ENCODE peak calls at places on chromosomes 4 and X, in ten cellular contexts. V, N, B, A, E, U, T, K, C and L are unnamed samples.

GRCh38 chr4:156829194-156829593 is 142.4 kb downstream of the PDGFC start:
- DNase-seq in V (no peak), N (no peak), B (peak), A (no peak), E (peak), U (no peak), T (no peak), K (no peak), C (no peak), L (no peak)

GRCh38 chr4:123618606-123619005 is 222.0 kb downstream of the SPRY1 start:
- DNase-seq in V (no peak), N (no peak), B (no peak), A (no peak), E (no peak), U (no peak), T (no peak), K (no peak), C (no peak), L (no peak)

GRCh38 chrX:13487731-13488505 is 81.5 kb upstream of the EGFL6 start:
- DNase-seq in V (peak), N (no peak), B (peak), A (peak), E (peak), U (no peak), T (no peak), K (peak), C (peak), L (peak)

GRCh38 chr4:154314248-154314647 is 177.4 kb downstream of the DCHS2 start:
- DNase-seq in V (no peak), N (no peak), B (no peak), A (no peak), E (no peak), U (no peak), T (no peak), K (no peak), C (no peak), L (no peak)

GRCh38 chr4:59571805-59572430 is 1628.2 kb upstream of the ADGRL3 start:
- DNase-seq in V (no peak), N (no peak), B (no peak), A (no peak), E (no peak), U (no peak), T (no peak), K (no peak), C (no peak), L (no peak)

GRCh38 chrX:31658360-31658759 is 586.5 kb upstream of the FTHL17 start:
- DNase-seq in V (no peak), N (no peak), B (no peak), A (no peak), E (no peak), U (no peak), T (no peak), K (no peak), C (no peak), L (no peak)

GRCh38 chr4:143768007-143768591 is 67.6 kb upstream of the FREM3 start:
- DNase-seq in V (no peak), N (no peak), B (no peak), A (no peak), E (no peak), U (no peak), T (no peak), K (no peak), C (no peak), L (no peak)

GRCh38 chr4:8772499-8773123 is 99.0 kb downstream of the HMX1 start:
- DNase-seq in V (no peak), N (no peak), B (no peak), A (no peak), E (no peak), U (no peak), T (peak), K (no peak), C (no peak), L (no peak)

GRCh38 chr4:15836362-15836761 is 58.2 kb downstream of the CD38 start:
- DNase-seq in V (no peak), N (no peak), B (no peak), A (no peak), E (no peak), U (no peak), T (no peak), K (no peak), C (no peak), L (no peak)

GRCh38 chrX:119721487-119721886 is 28.5 kb upstream of the SEPTIN6 start:
- DNase-seq in V (no peak), N (no peak), B (no peak), A (no peak), E (no peak), U (no peak), T (no peak), K (no peak), C (no peak), L (no peak)

GRCh38 chr4:66926687-66927086 is 618.6 kb downstream of the CENPC start:
- DNase-seq in V (no peak), N (no peak), B (no peak), A (no peak), E (no peak), U (no peak), T (no peak), K (no peak), C (no peak), L (no peak)

GRCh38 chr4:11313157-11313943 is 115.3 kb downstream of the HS3ST1 start:
- DNase-seq in V (no peak), N (no peak), B (no peak), A (no peak), E (no peak), U (no peak), T (no peak), K (no peak), C (no peak), L (no peak)

GRCh38 chr4:72325215-72325614 is 243.8 kb downstream of the ADAMTS3 start:
- DNase-seq in V (no peak), N (no peak), B (no peak), A (no peak), E (no peak), U (no peak), T (no peak), K (no peak), C (no peak), L (no peak)

GRCh38 chr4:40255722-40256281 is 59.0 kb downstream of the RHOH start:
- DNase-seq in V (no peak), N (no peak), B (no peak), A (peak), E (no peak), U (no peak), T (no peak), K (no peak), C (no peak), L (no peak)

GRCh38 chrX:40104649-40105015 is 6.9 kb upstream of the BCOR start:
- DNase-seq in V (no peak), N (no peak), B (peak), A (no peak), E (peak), U (no peak), T (peak), K (no peak), C (no peak), L (no peak)

DNA sequence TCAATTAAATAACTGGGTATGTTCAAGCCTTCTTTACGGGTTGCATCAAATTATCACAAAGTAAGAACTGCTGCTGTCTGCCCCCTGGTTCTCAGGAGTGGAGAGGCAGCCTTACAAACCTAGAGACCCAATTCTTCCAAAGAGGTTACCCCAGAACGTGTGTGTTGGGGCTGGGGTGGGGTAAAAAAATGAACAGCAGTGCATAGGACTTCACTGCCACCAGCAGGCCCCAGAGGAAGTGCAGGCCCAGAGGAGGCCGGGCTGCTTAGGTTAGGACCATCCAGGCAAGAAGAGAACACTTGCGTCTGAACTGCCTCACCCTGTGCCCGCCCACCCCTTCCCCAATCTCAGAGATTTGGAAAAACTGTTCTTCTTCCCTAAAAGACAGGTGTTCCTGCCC is 1.5 kb upstream of the NWD2 start:
- DNase-seq in V (peak), N (no peak), B (peak), A (no peak), E (no peak), U (no peak), T (peak), K (no peak), C (peak), L (peak)
- TF ChIP-seq CTCF in V (peak), N (no peak), B (no peak), A (no peak), E (no peak), U (no peak), T (no peak), K (no peak), C (no peak), L (no peak)

GRCh38 chrX:15564981-15565579 is 35.7 kb downstream of the ACE2 start:
- DNase-seq in V (peak), N (no peak), B (peak), A (peak), E (peak), U (peak), T (peak), K (peak), C (peak), L (peak)

GRCh38 chrX:15570145-15570544 is 30.6 kb downstream of the ACE2 start:
- DNase-seq in V (no peak), N (no peak), B (no peak), A (no peak), E (no peak), U (no peak), T (no peak), K (no peak), C (no peak), L (no peak)

GRCh38 chrX:15566244-15566643 is 34.5 kb downstream of the ACE2 start:
- DNase-seq in V (no peak), N (no peak), B (no peak), A (no peak), E (no peak), U (no peak), T (no peak), K (no peak), C (no peak), L (no peak)

GRCh38 chrX:15567267-15567666 is 33.5 kb downstream of the ACE2 start:
- DNase-seq in V (no peak), N (no peak), B (no peak), A (no peak), E (no peak), U (no peak), T (no peak), K (no peak), C (no peak), L (no peak)

DNA sequence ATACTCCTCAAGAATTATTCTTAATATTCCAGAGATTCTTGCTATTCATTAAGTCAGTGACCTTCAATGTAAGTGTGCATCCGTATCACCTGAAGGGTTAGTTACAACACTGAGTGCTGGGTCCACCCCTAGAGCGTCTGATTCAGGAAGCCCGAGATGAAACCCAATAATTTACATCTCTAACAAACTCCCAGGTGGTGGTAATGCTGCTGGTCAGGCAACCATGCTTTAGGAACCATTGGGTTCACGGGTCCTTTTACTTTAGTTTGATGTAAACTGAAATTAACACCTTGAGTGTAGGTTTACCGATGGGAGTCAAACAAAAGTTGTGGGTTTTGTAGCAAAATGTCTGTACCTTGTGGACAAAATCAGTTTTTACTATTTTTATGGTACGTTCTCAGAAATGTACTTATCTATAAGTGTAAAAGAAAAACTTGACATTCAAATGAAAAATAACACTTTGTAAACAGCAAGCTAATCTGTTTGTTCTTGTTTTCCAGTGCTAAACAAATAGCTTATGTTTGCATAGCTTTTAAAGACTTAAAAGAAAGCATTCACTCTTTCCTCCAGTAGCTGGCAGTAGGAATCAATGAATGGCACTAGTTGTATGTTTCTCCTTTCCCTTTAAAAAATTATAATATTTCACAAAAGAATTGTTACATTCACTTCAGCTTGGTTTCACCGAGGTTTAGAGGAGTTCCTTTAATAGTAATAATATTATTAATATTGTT is 32.7 kb downstream of the ACE2 start:
- DNase-seq in V (no peak), N (no peak), B (no peak), A (no peak), E (no peak), U (no peak), T (no peak), K (no peak), C (no peak), L (no peak)
- TF ChIP-seq CTCF in V (peak), N (no peak), B (no peak), A (no peak), E (no peak), U (no peak), T (no peak), K (peak), C (no peak), L (no peak)

DNA sequence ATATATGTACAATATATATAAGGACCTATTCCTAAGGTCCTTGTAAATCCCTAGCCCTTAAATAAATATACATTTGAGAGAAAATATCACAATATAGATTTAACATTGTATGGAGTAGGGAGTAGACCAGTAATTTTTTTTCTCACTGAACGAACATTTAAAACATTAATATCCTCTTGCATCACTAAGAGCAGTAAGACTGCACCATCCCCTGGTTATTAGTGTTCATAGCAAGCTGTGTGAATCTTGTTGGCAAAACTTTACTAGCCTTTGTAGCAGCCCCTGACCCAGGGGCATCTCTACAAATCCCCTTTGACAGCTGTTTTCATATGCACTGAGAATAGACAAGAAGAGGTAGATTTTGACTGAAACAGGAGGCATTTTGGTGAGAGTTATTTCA is 146.5 kb downstream of the IL1RAPL2 start:
- DNase-seq in V (no peak), N (no peak), B (no peak), A (no peak), E (no peak), U (no peak), T (no peak), K (no peak), C (no peak), L (no peak)
- TF ChIP-seq CTCF in V (no peak), N (no peak), B (no peak), A (no peak), E (no peak), U (no peak), T (no peak), K (no peak), C (no peak), L (no peak)

GRCh38 chr4:182552948-182553347 is 309.7 kb downstream of the TENM3 start:
- DNase-seq in V (no peak), N (no peak), B (no peak), A (no peak), E (no peak), U (no peak), T (no peak), K (no peak), C (no peak), L (no peak)

GRCh38 chr4:182560358-182560757 is 317.2 kb downstream of the TENM3 start:
- DNase-seq in V (peak), N (no peak), B (no peak), A (no peak), E (no peak), U (no peak), T (no peak), K (peak), C (no peak), L (peak)

GRCh38 chr4:182555997-182556418 is 312.8 kb downstream of the TENM3 start:
- DNase-seq in V (peak), N (no peak), B (no peak), A (peak), E (peak), U (no peak), T (no peak), K (no peak), C (no peak), L (no peak)

GRCh38 chr4:182554736-182555135 is 311.5 kb downstream of the TENM3 start:
- DNase-seq in V (no peak), N (no peak), B (no peak), A (no peak), E (no peak), U (no peak), T (no peak), K (no peak), C (no peak), L (no peak)

DNA sequence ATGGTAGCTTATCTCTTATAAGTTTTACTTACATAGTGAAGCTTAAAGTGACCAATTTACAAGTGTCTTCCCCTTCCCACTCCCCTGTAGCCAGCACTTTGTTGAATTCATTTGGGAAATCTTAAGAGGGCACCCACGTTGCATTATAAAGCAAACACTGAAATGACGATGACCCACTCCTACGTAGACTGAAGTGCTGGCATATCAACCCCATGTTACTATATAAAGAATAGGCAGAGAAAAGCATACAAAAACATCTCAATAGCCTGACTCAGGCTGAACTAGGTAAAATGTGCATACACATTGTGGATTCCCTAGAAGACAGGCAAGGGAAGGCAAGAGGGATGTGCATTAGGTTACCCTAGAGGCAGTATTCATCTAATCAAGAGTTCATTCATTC is 313.4 kb downstream of the TENM3 start:
- DNase-seq in V (no peak), N (no peak), B (no peak), A (peak), E (no peak), U (no peak), T (no peak), K (no peak), C (no peak), L (no peak)
- TF ChIP-seq CTCF in V (no peak), N (no peak), B (no peak), A (no peak), E (no peak), U (no peak), T (no peak), K (no peak), C (no peak), L (no peak)

DNA sequence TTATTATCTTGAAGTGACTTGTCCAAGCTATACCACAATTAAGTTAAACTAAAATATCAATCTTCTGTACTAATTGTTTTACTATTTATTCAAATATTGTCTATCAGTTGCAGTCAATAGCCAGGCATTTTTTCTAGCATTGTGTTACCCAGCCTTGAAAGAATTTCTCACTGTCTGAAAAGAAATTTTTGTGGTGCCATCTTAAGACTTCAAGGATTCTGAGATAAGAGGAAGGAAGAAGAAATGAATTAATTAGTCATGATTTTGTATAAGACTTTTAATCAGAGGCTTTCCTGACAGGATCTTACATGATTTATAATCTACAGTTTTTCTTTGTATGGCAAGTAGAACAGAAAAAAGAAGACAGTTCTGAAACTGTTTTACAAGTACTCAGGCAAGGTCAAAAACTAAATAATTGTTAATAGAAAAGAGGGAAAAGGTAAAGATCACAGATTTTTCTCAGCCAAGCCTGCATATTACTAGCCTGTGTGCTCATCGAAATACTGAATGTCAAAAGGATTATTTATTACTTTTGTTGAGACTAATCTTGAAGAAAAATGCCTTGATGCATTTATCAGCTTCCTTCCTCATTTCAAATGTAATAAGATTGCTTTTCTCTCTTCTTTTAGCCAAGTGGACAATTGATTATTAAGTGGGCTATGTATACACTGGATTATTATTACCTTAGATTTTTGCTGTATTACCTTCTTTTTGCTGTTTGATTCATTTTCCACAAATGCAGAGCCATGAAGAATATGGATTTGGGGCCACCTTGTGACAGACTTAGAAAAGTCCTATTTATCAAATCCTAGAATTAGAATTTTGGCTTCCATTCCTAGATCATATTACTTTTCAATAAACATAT is 53.8 kb downstream of the CXCL1 start:
- DNase-seq in V (no peak), N (no peak), B (no peak), A (no peak), E (no peak), U (no peak), T (no peak), K (no peak), C (no peak), L (no peak)
- TF ChIP-seq CTCF in V (peak), N (peak), B (no peak), A (peak), E (no peak), U (no peak), T (no peak), K (peak), C (no peak), L (no peak)

DNA sequence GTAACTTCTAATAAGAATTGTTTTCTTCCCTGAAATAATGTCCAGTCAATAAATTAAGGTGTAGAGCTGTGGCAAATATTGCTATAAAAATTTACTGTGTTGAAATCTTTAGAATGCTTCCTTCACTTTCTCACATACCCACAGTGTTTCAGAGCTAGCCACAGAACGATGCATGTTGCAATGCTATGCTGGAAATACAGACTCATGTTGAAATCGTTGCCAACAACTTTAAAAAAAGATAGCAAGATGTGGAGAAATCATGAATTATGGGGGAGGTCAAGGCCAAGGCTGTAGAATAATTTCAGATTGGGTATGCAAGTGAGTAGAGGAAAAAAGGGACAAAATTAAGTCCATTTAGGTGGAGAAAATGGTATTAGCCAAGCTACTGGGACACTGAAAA is 204.8 kb downstream of the VEGFC start:
- DNase-seq in V (no peak), N (no peak), B (no peak), A (peak), E (no peak), U (no peak), T (no peak), K (no peak), C (no peak), L (no peak)
- TF ChIP-seq CTCF in V (no peak), N (no peak), B (no peak), A (no peak), E (no peak), U (no peak), T (no peak), K (no peak), C (no peak), L (no peak)